ENCODE peak calls at places on chromosomes 2 and 18, in four cellular contexts. One of them, this sample, is unnamed.

GRCh38 chr18:4391859-4392258 is 63.2 kb downstream of the DLGAP1 start:
- DNase-seq in cardiac fibroblast: no peak
- DNase-seq in brain microvascular endothelial cell: no peak
- DNase-seq in tibial nerve: no peak
- DNase-seq in this sample: no peak

GRCh38 chr2:133532919-133533318 is 35.3 kb downstream of the NCKAP5 start:
- DNase-seq in brain microvascular endothelial cell: no peak
- DNase-seq in cardiac fibroblast: peak
- DNase-seq in tibial nerve: no peak
- DNase-seq in this sample: peak

GRCh38 chr18:32048507-32049091 is 30.0 kb downstream of the RNF125 start:
- DNase-seq in cardiac fibroblast: peak
- DNase-seq in brain microvascular endothelial cell: peak
- DNase-seq in tibial nerve: peak
- DNase-seq in this sample: peak

GRCh38 chr18:73614812-73615211 is 532.8 kb downstream of the FBXO15 start:
- DNase-seq in tibial nerve: no peak
- DNase-seq in cardiac fibroblast: peak
- DNase-seq in brain microvascular endothelial cell: peak
- DNase-seq in this sample: peak

GRCh38 chr18:12597775-12598174 is 60.1 kb downstream of the SPIRE1 start:
- DNase-seq in tibial nerve: peak
- DNase-seq in brain microvascular endothelial cell: peak
- DNase-seq in cardiac fibroblast: peak
- DNase-seq in this sample: peak

GRCh38 chr18:78630981-78631510 is 348.6 kb upstream of the SALL3 start:
- DNase-seq in cardiac fibroblast: no peak
- DNase-seq in brain microvascular endothelial cell: no peak
- DNase-seq in tibial nerve: no peak
- DNase-seq in this sample: no peak

GRCh38 chr2:224145751-224146355 is 106.8 kb upstream of the SERPINE2 start:
- DNase-seq in brain microvascular endothelial cell: peak
- DNase-seq in cardiac fibroblast: peak
- DNase-seq in tibial nerve: no peak
- DNase-seq in this sample: peak

GRCh38 chr2:120079647-120080046 is 66.8 kb downstream of the EPB41L5 start:
- DNase-seq in brain microvascular endothelial cell: no peak
- DNase-seq in tibial nerve: no peak
- DNase-seq in cardiac fibroblast: no peak
- DNase-seq in this sample: no peak

GRCh38 chr2:71478806-71479205 is 25.4 kb downstream of the DYSF start:
- DNase-seq in brain microvascular endothelial cell: no peak
- DNase-seq in tibial nerve: no peak
- DNase-seq in cardiac fibroblast: no peak
- DNase-seq in this sample: no peak

DNA sequence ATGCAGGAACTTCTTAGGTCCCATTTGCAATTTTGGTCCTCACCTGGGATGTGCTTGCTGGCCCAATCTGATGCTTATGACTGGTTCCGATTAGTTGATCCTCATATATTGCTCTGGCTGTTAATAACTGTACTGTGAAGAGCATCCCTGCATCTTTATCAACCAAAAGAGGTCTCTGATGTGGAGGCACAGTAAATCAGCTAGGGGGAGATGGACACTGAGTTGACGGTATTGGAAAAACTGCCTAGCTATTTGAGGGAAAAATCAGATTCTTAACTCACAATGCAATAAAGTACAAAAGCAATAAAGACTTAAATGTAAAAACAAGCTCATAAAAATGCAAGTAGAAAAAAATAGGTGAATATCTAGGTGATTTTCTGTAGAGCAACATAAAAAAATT is 188.0 kb upstream of the TCF4 start:
- DNase-seq in tibial nerve: no peak
- DNase-seq in brain microvascular endothelial cell: no peak
- DNase-seq in cardiac fibroblast: no peak
- DNase-seq in this sample: no peak
- TF ChIP-seq CTCF in tibial nerve: no peak
- TF ChIP-seq CTCF in brain microvascular endothelial cell: peak
- TF ChIP-seq CTCF in cardiac fibroblast: no peak
- TF ChIP-seq CTCF in this sample: no peak

DNA sequence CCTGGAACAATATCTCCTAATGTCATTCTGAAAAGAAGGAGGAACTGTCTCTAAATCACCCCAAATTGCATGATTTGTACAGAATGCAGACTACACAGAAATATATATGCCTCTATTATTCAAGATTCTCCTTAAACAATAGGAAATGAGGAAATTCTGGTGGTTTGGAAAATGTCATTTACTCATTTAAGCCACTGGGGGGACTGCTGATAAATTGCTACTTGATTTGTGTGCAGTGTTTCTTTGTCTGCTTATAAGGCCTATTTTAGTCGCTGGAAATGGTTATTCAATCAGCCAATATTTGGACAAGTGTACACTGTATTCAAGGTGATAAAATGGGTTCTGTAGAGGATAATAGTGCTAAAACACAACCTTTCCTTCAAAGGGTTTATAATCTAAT is 801.9 kb upstream of the CELF4 start:
- DNase-seq in tibial nerve: no peak
- DNase-seq in cardiac fibroblast: no peak
- DNase-seq in brain microvascular endothelial cell: no peak
- DNase-seq in this sample: no peak
- TF ChIP-seq CTCF in tibial nerve: no peak
- TF ChIP-seq CTCF in cardiac fibroblast: no peak
- TF ChIP-seq CTCF in brain microvascular endothelial cell: no peak
- TF ChIP-seq CTCF in this sample: no peak

GRCh38 chr2:46451131-46451711 is 28.1 kb upstream of the TMEM247 start:
- DNase-seq in tibial nerve: no peak
- DNase-seq in brain microvascular endothelial cell: peak
- DNase-seq in cardiac fibroblast: peak
- DNase-seq in this sample: peak

GRCh38 chr2:46448111-46448510 is 31.3 kb upstream of the TMEM247 start:
- DNase-seq in brain microvascular endothelial cell: no peak
- DNase-seq in tibial nerve: no peak
- DNase-seq in cardiac fibroblast: no peak
- DNase-seq in this sample: no peak

GRCh38 chr2:46447649-46448048 is 31.7 kb upstream of the TMEM247 start:
- DNase-seq in cardiac fibroblast: no peak
- DNase-seq in tibial nerve: no peak
- DNase-seq in brain microvascular endothelial cell: no peak
- DNase-seq in this sample: no peak

GRCh38 chr2:46448656-46449055 is 30.7 kb upstream of the TMEM247 start:
- DNase-seq in cardiac fibroblast: peak
- DNase-seq in brain microvascular endothelial cell: no peak
- DNase-seq in tibial nerve: no peak
- DNase-seq in this sample: no peak

DNA sequence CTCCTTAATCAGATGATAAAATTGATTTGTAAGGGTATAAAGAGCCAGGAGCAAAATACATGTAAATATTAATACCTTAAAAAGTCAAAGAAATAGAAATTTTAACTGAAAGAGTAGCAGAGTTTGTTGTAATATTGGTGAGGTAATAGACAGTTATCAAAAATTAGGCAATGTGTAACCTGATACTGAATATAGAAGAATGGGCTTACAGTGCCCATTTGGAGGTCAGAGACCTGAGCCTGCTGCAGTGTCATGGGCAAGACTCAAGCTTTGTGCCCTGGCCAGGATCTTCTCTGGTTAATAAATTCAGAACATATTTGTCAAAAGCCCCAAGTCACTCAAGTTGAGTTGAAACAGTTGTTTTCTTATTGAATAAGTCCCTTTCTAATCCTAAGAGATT is 29.7 kb upstream of the TMEM247 start:
- DNase-seq in cardiac fibroblast: no peak
- DNase-seq in tibial nerve: no peak
- DNase-seq in brain microvascular endothelial cell: no peak
- DNase-seq in this sample: no peak
- TF ChIP-seq CTCF in cardiac fibroblast: no peak
- TF ChIP-seq CTCF in tibial nerve: no peak
- TF ChIP-seq CTCF in brain microvascular endothelial cell: no peak
- TF ChIP-seq CTCF in this sample: no peak

GRCh38 chr2:42516418-42516817 is 22.6 kb upstream of the KCNG3 start:
- DNase-seq in tibial nerve: no peak
- DNase-seq in cardiac fibroblast: no peak
- DNase-seq in brain microvascular endothelial cell: no peak
- DNase-seq in this sample: no peak

GRCh38 chr2:42510930-42511271 is 17.1 kb upstream of the KCNG3 start:
- DNase-seq in tibial nerve: no peak
- DNase-seq in brain microvascular endothelial cell: no peak
- DNase-seq in cardiac fibroblast: no peak
- DNase-seq in this sample: no peak

GRCh38 chr2:42510191-42510929 is 16.6 kb upstream of the KCNG3 start:
- DNase-seq in brain microvascular endothelial cell: peak
- DNase-seq in cardiac fibroblast: peak
- DNase-seq in tibial nerve: no peak
- DNase-seq in this sample: no peak

GRCh38 chr2:42513252-42513918 is 19.6 kb upstream of the KCNG3 start:
- DNase-seq in tibial nerve: no peak
- DNase-seq in brain microvascular endothelial cell: peak
- DNase-seq in cardiac fibroblast: peak
- DNase-seq in this sample: peak
- TF ChIP-seq CTCF in tibial nerve: peak
- TF ChIP-seq CTCF in brain microvascular endothelial cell: peak
- TF ChIP-seq CTCF in cardiac fibroblast: peak
- TF ChIP-seq CTCF in this sample: peak

DNA sequence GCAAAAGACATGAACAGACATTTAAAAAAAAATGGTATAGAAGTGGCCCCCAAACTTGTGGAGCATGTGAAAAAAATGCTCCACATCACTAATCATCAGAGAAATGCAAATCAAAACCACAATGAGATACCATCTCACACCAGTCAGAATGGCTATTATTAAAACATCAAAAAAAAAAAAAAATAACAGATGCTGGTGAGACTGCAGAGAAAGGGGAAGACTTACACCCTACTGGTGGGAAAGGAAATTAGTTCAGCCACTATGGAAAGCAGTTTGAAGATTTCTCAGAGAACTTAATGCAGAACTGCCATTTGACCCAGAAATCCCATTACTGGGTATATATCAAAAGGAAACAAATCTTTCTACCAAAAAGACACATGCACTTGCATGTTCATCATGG is 164.8 kb downstream of the RIT2 start:
- DNase-seq in cardiac fibroblast: no peak
- DNase-seq in tibial nerve: no peak
- DNase-seq in brain microvascular endothelial cell: no peak
- DNase-seq in this sample: no peak
- TF ChIP-seq CTCF in cardiac fibroblast: no peak
- TF ChIP-seq CTCF in tibial nerve: no peak
- TF ChIP-seq CTCF in brain microvascular endothelial cell: no peak
- TF ChIP-seq CTCF in this sample: no peak

DNA sequence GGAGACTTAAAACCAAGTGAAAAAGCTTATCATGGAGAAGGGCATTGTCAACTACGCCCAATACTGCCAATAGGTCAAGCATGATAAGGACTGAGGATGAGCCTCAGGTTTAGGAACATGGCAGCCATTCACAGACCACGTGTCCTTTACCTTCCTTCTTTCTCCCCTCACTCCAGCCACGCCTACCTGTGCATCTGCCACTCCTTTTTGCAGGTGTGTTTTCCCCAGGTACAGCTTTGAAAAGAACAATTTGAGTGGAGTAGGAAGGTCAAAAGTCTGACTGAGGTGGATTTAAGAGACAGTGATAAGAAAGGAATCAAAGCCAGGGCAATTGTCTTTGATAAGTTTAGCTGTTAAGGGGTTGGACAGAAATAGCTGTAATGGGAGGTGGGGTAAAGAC is 238.6 kb downstream of the STK39 start:
- DNase-seq in brain microvascular endothelial cell: no peak
- DNase-seq in tibial nerve: no peak
- DNase-seq in cardiac fibroblast: no peak
- DNase-seq in this sample: no peak
- TF ChIP-seq CTCF in brain microvascular endothelial cell: no peak
- TF ChIP-seq CTCF in tibial nerve: no peak
- TF ChIP-seq CTCF in cardiac fibroblast: no peak
- TF ChIP-seq CTCF in this sample: no peak

GRCh38 chr2:98311771-98312545 is 34.3 kb upstream of the CNGA3 start:
- DNase-seq in cardiac fibroblast: no peak
- DNase-seq in tibial nerve: no peak
- DNase-seq in brain microvascular endothelial cell: no peak
- DNase-seq in this sample: no peak
- TF ChIP-seq CTCF in cardiac fibroblast: peak
- TF ChIP-seq CTCF in tibial nerve: no peak
- TF ChIP-seq CTCF in brain microvascular endothelial cell: peak
- TF ChIP-seq CTCF in this sample: no peak